ENCODE peak calls at places on chromosomes 3 and 15, in eight cellular contexts. One of them, this sample, is unnamed.
A peak's percentile ranks its signal among the peaks of the same experiment; 100 is the strongest.

GRCh38 chr15:65303687-65304392 is 637 bp upstream of the RNU5B-1 start:
- DNase-seq in GM23338: peak; percentile 81
- DNase-seq in brain microvascular endothelial cell: peak; percentile 35
- DNase-seq in foreskin keratinocyte: peak; percentile 76
- DNase-seq in left lung: no peak
- DNase-seq in psoas muscle: peak; percentile 68
- DNase-seq in heart right ventricle: peak; percentile 56
- DNase-seq in heart left ventricle: peak; percentile 60
- DNase-seq in this sample: peak; percentile 68

GRCh38 chr3:148790841-148791240 is 36.8 kb upstream of the CPB1 start:
- DNase-seq in GM23338: no peak
- DNase-seq in brain microvascular endothelial cell: no peak
- DNase-seq in foreskin keratinocyte: no peak
- DNase-seq in left lung: no peak
- DNase-seq in psoas muscle: no peak
- DNase-seq in heart right ventricle: peak; percentile 27
- DNase-seq in heart left ventricle: peak; percentile 25
- DNase-seq in this sample: peak; percentile 4

GRCh38 chr15:78508272-78508671 is 895 bp downstream of the HYKK start:
- DNase-seq in GM23338: no peak
- DNase-seq in brain microvascular endothelial cell: no peak
- DNase-seq in foreskin keratinocyte: no peak
- DNase-seq in left lung: no peak
- DNase-seq in psoas muscle: no peak
- DNase-seq in heart right ventricle: no peak
- DNase-seq in heart left ventricle: no peak
- DNase-seq in this sample: no peak

GRCh38 chr3:11185564-11186317 is 31.4 kb downstream of the HRH1 start:
- DNase-seq in GM23338: no peak
- DNase-seq in brain microvascular endothelial cell: peak; percentile 66
- DNase-seq in foreskin keratinocyte: peak; percentile 96
- DNase-seq in left lung: no peak
- DNase-seq in psoas muscle: peak; percentile 79
- DNase-seq in heart right ventricle: peak; percentile 84
- DNase-seq in heart left ventricle: peak; percentile 82
- DNase-seq in this sample: peak; percentile 96

GRCh38 chr15:69760890-69761568 is 308.4 kb downstream of the RPLP1 start:
- DNase-seq in GM23338: no peak
- DNase-seq in brain microvascular endothelial cell: peak; percentile 99
- DNase-seq in foreskin keratinocyte: peak; percentile 90
- DNase-seq in left lung: no peak
- DNase-seq in psoas muscle: peak; percentile 57
- DNase-seq in heart right ventricle: peak; percentile 20
- DNase-seq in heart left ventricle: peak; percentile 15
- DNase-seq in this sample: peak; percentile 99

GRCh38 chr3:107752202-107752990 is 229.6 kb downstream of the BBX start:
- DNase-seq in GM23338: peak; percentile 68
- DNase-seq in brain microvascular endothelial cell: peak; percentile 42
- DNase-seq in foreskin keratinocyte: peak; percentile 33
- DNase-seq in left lung: no peak
- DNase-seq in psoas muscle: no peak
- DNase-seq in heart right ventricle: no peak
- DNase-seq in heart left ventricle: no peak
- DNase-seq in this sample: peak; percentile 49

GRCh38 chr3:171892457-171892856 is 49.3 kb downstream of the TMEM212 start:
- DNase-seq in GM23338: no peak
- DNase-seq in brain microvascular endothelial cell: no peak
- DNase-seq in foreskin keratinocyte: no peak
- DNase-seq in left lung: no peak
- DNase-seq in psoas muscle: no peak
- DNase-seq in heart right ventricle: no peak
- DNase-seq in heart left ventricle: no peak
- DNase-seq in this sample: no peak

GRCh38 chr15:65528461-65529060 is 1.7 kb upstream of the HACD3 start:
- DNase-seq in GM23338: peak; percentile 58
- DNase-seq in brain microvascular endothelial cell: no peak
- DNase-seq in foreskin keratinocyte: no peak
- DNase-seq in left lung: no peak
- DNase-seq in psoas muscle: no peak
- DNase-seq in heart right ventricle: no peak
- DNase-seq in heart left ventricle: no peak
- DNase-seq in this sample: no peak

GRCh38 chr3:50195501-50196252 is 4.3 kb downstream of the GNAT1 start:
- DNase-seq in GM23338: no peak
- DNase-seq in brain microvascular endothelial cell: no peak
- DNase-seq in foreskin keratinocyte: no peak
- DNase-seq in left lung: no peak
- DNase-seq in psoas muscle: no peak
- DNase-seq in heart right ventricle: no peak
- DNase-seq in heart left ventricle: no peak
- DNase-seq in this sample: peak; percentile 12

GRCh38 chr15:74335396-74335795 is 32.0 kb downstream of the CYP11A1 start:
- DNase-seq in GM23338: no peak
- DNase-seq in brain microvascular endothelial cell: no peak
- DNase-seq in foreskin keratinocyte: no peak
- DNase-seq in left lung: no peak
- DNase-seq in psoas muscle: no peak
- DNase-seq in heart right ventricle: no peak
- DNase-seq in heart left ventricle: no peak
- DNase-seq in this sample: no peak

GRCh38 chr3:184669578-184669977 is 42.3 kb downstream of the MAGEF1 start:
- DNase-seq in GM23338: no peak
- DNase-seq in brain microvascular endothelial cell: no peak
- DNase-seq in foreskin keratinocyte: no peak
- DNase-seq in left lung: no peak
- DNase-seq in psoas muscle: no peak
- DNase-seq in heart right ventricle: no peak
- DNase-seq in heart left ventricle: no peak
- DNase-seq in this sample: no peak

GRCh38 chr3:115072265-115073008 is 74.7 kb downstream of the ZBTB20 start:
- DNase-seq in GM23338: no peak
- DNase-seq in brain microvascular endothelial cell: no peak
- DNase-seq in foreskin keratinocyte: peak; percentile 29
- DNase-seq in left lung: no peak
- DNase-seq in psoas muscle: no peak
- DNase-seq in heart right ventricle: no peak
- DNase-seq in heart left ventricle: no peak
- DNase-seq in this sample: peak; percentile 62

DNA sequence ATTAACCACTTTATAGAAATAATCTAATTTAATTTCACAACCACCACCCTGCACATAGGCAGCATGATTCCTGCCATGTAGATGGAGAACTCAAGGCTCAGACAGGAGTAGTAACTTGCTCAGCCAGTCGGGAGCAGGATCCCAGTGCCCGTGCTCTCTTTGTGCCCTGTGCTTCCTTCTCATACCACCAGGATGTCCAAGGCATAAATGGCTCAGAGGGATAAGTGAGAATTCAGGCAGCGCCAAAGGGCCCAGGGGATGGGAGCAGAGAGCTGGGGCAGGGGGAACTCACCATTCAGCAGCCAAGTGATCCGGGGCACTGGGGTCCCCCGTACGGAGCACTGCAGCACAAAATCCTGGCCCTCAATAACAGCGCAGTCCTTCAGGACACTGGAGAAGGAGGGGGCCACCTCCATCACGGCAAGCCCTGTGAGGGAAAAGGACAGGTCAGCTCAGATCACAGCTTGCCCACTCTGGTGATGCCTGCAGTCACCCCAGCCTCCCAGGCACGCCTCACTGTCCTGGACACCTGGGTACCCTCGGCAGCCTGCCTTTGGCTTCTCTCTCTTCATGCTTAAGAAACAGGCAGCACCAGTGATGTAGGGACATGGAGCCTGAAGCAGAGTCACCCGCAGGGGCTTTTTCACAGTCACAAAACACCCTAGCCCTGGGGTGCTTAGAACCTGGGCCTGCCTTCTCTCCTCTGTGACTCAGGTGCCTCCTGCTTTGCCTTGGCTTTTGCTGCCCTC is 141.0 kb upstream of the HACD2 start:
- DNase-seq in GM23338: peak; percentile 51
- DNase-seq in brain microvascular endothelial cell: no peak
- DNase-seq in foreskin keratinocyte: no peak
- DNase-seq in left lung: no peak
- DNase-seq in psoas muscle: no peak
- DNase-seq in heart right ventricle: no peak
- DNase-seq in heart left ventricle: no peak
- DNase-seq in this sample: no peak
- TF ChIP-seq CTCF in GM23338: no peak
- TF ChIP-seq CTCF in brain microvascular endothelial cell: peak; percentile 44
- TF ChIP-seq CTCF in foreskin keratinocyte: no peak
- TF ChIP-seq CTCF in left lung: no peak
- TF ChIP-seq CTCF in psoas muscle: no peak
- TF ChIP-seq CTCF in heart right ventricle: no peak
- TF ChIP-seq CTCF in heart left ventricle: no peak
- TF ChIP-seq CTCF in this sample: peak; percentile 34

DNA sequence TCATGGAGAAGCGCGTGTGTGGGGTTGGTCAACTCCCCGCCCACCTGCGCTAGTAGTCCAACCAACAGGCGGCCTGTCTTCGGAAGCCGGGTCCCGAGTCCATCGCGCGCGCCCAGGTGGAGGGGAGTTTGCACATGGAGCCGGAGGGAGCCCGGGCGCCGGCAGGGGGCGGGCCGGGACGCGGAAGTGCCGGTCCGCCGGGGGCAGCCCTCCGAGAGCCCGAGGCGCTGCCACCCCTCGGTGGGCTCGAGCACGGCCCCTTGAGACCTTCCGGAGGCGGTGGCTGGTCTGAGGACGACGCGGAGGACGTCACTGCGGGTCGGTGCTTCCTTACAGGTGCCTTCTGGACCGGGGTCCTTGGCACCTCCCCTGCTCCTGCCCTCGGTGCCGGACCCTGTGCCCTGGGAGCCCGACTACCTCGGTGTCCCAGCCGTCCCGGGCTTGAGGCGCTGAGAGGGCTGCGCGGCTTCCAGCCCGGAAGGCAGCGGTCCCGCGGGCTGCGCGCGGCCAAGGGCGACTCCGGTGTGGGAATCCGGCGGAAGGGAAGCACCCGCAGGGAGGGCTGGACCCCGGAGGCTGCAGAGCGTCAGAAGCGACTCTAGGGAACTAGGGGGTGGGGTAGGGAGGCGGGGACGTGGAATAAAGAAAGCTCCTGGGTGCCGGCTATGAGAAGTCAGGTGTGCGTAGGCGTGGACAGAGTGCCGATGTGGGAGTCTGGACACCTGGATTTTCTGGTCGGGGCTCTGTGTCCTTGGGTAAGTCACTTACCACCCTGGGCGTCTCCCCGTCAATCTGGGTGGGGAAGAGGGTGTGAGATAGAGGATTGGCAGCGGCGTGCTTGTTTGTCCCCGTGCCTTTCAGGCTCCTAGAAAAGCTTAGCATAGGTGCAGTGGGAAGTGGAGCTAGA is 212.3 kb downstream of the FGF12 start:
- DNase-seq in GM23338: peak; percentile 93
- DNase-seq in brain microvascular endothelial cell: no peak
- DNase-seq in foreskin keratinocyte: peak; percentile 3
- DNase-seq in left lung: peak; percentile 80
- DNase-seq in psoas muscle: peak; percentile 59
- DNase-seq in heart right ventricle: peak; percentile 14
- DNase-seq in heart left ventricle: peak; percentile 19
- DNase-seq in this sample: no peak
- TF ChIP-seq CTCF in GM23338: peak; percentile 55
- TF ChIP-seq CTCF in brain microvascular endothelial cell: no peak
- TF ChIP-seq CTCF in foreskin keratinocyte: peak; percentile 21
- TF ChIP-seq CTCF in left lung: no peak
- TF ChIP-seq CTCF in psoas muscle: no peak
- TF ChIP-seq CTCF in heart right ventricle: peak; percentile 28
- TF ChIP-seq CTCF in heart left ventricle: peak; percentile 28
- TF ChIP-seq CTCF in this sample: no peak

DNA sequence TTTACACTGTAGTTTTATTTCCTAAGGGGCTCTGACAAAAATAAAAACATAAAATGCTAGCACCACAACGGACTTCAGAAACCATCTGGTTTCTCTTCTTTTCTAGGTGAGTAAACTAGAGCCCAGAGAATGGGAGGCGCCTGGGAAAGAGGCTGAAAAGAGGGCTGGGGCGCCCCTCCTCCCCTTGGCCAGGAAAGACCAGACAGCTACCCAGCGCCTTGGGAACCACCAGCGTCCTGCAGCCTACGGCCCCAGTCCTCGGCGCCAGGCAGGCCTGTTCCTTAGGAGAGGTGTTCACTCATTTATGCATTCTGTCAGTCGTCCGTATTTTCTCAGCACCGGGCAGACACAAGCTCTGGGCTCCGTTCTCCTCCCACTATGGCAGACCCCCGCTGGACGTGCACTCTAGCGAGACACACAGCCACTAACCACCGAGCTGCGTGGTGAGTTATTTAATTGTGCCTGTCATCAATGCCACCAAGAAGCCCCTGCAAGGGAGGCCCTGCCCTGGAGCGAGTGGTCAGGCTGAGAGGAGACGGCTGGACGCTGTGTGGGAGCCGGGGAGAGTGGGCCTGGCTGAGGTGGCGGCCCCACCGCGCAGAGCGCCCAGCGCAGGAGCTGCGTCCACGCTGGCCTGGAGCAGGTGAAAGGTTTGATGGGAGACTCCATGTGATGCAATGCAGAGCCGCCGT is 294.4 kb downstream of the OCA2 start:
- DNase-seq in GM23338: peak; percentile 32
- DNase-seq in brain microvascular endothelial cell: no peak
- DNase-seq in foreskin keratinocyte: no peak
- DNase-seq in left lung: no peak
- DNase-seq in psoas muscle: no peak
- DNase-seq in heart right ventricle: no peak
- DNase-seq in heart left ventricle: no peak
- DNase-seq in this sample: no peak
- TF ChIP-seq CTCF in GM23338: no peak
- TF ChIP-seq CTCF in brain microvascular endothelial cell: no peak
- TF ChIP-seq CTCF in foreskin keratinocyte: no peak
- TF ChIP-seq CTCF in left lung: no peak
- TF ChIP-seq CTCF in psoas muscle: no peak
- TF ChIP-seq CTCF in heart right ventricle: no peak
- TF ChIP-seq CTCF in heart left ventricle: no peak
- TF ChIP-seq CTCF in this sample: no peak

GRCh38 chr3:8768364-8769087 is 887 bp downstream of the OXTR start:
- DNase-seq in GM23338: peak; percentile 55
- DNase-seq in brain microvascular endothelial cell: no peak
- DNase-seq in foreskin keratinocyte: no peak
- DNase-seq in left lung: no peak
- DNase-seq in psoas muscle: no peak
- DNase-seq in heart right ventricle: no peak
- DNase-seq in heart left ventricle: no peak
- DNase-seq in this sample: no peak

GRCh38 chr3:8766148-8766547 is 3.3 kb downstream of the OXTR start:
- DNase-seq in GM23338: no peak
- DNase-seq in brain microvascular endothelial cell: no peak
- DNase-seq in foreskin keratinocyte: no peak
- DNase-seq in left lung: no peak
- DNase-seq in psoas muscle: no peak
- DNase-seq in heart right ventricle: no peak
- DNase-seq in heart left ventricle: no peak
- DNase-seq in this sample: no peak

GRCh38 chr3:8767181-8767666 is 2.2 kb downstream of the OXTR start:
- DNase-seq in GM23338: no peak
- DNase-seq in brain microvascular endothelial cell: no peak
- DNase-seq in foreskin keratinocyte: no peak
- DNase-seq in left lung: no peak
- DNase-seq in psoas muscle: no peak
- DNase-seq in heart right ventricle: no peak
- DNase-seq in heart left ventricle: no peak
- DNase-seq in this sample: no peak

GRCh38 chr3:8767667-8768363 is 1.6 kb downstream of the OXTR start:
- DNase-seq in GM23338: peak; percentile 84
- DNase-seq in brain microvascular endothelial cell: no peak
- DNase-seq in foreskin keratinocyte: peak; percentile 69
- DNase-seq in left lung: no peak
- DNase-seq in psoas muscle: no peak
- DNase-seq in heart right ventricle: no peak
- DNase-seq in heart left ventricle: no peak
- DNase-seq in this sample: no peak

GRCh38 chr3:8769088-8769822 is at the start of gene OXTR:
- DNase-seq in GM23338: peak; percentile 92
- DNase-seq in brain microvascular endothelial cell: peak; percentile 79
- DNase-seq in foreskin keratinocyte: peak; percentile 52
- DNase-seq in left lung: peak; percentile 89
- DNase-seq in psoas muscle: peak; percentile 81
- DNase-seq in heart right ventricle: peak; percentile 50
- DNase-seq in heart left ventricle: peak; percentile 60
- DNase-seq in this sample: peak; percentile 79
- TF ChIP-seq CTCF in GM23338: peak; percentile 94
- TF ChIP-seq CTCF in brain microvascular endothelial cell: peak; percentile 92
- TF ChIP-seq CTCF in foreskin keratinocyte: peak; percentile 99
- TF ChIP-seq CTCF in left lung: peak; percentile 99
- TF ChIP-seq CTCF in psoas muscle: peak; percentile 100
- TF ChIP-seq CTCF in heart right ventricle: peak; percentile 99
- TF ChIP-seq CTCF in heart left ventricle: peak; percentile 99
- TF ChIP-seq CTCF in this sample: peak; percentile 90

This sample was measured in cardiac fibroblast.